ENCODE peak calls at places on chromosomes 7 and 10, in ten cellular contexts. Q, G, B, D, S, C, V, N, Y and J are unnamed samples.

GRCh38 chr7:100087055-100087750 is 1.6 kb upstream of the COPS6 start:
- DNase-seq in Q (peak; percentile 56), G (no peak), B (peak; percentile 63), D (no peak), S (no peak), C (peak; percentile 97), V (peak; percentile 50), N (peak; percentile 86), Y (peak; percentile 100), J (peak; percentile 92)

GRCh38 chr10:44774676-44775401 is 136.3 kb upstream of the TMEM72 start:
- DNase-seq in Q (no peak), G (no peak), B (no peak), D (no peak), S (no peak), C (peak; percentile 71), V (no peak), N (no peak), Y (peak; percentile 93), J (peak; percentile 52)

GRCh38 chr10:124708922-124709520 is 35.2 kb downstream of the FAM53B start:
- DNase-seq in Q (no peak), G (no peak), B (no peak), D (no peak), S (no peak), C (no peak), V (peak; percentile 85), N (no peak), Y (no peak), J (no peak)

GRCh38 chr10:64288404-64288803 is 767.2 kb downstream of the REEP3 start:
- DNase-seq in Q (no peak), G (no peak), B (no peak), D (no peak), S (no peak), C (no peak), V (no peak), N (no peak), Y (no peak), J (no peak)

GRCh38 chr10:11875499-11876281 is 52.5 kb downstream of the PROSER2 start:
- DNase-seq in Q (peak; percentile 98), G (peak; percentile 72), B (peak; percentile 53), D (peak; percentile 83), S (no peak), C (peak; percentile 91), V (no peak), N (peak; percentile 96), Y (peak; percentile 91), J (peak; percentile 75)

GRCh38 chr7:121436136-121436535 is 40.0 kb upstream of the FAM3C start:
- DNase-seq in Q (no peak), G (no peak), B (no peak), D (no peak), S (no peak), C (no peak), V (no peak), N (peak; percentile 48), Y (no peak), J (no peak)

GRCh38 chr7:112086496-112087254 is 119.5 kb downstream of the DOCK4 start:
- DNase-seq in Q (peak; percentile 50), G (no peak), B (no peak), D (no peak), S (no peak), C (no peak), V (no peak), N (no peak), Y (no peak), J (no peak)

GRCh38 chr10:15627617-15628196 is 92.0 kb downstream of the ITGA8 start:
- DNase-seq in Q (no peak), G (no peak), B (peak; percentile 39), D (no peak), S (no peak), C (peak; percentile 44), V (no peak), N (no peak), Y (no peak), J (no peak)

GRCh38 chr7:7581531-7582179 is 15.0 kb downstream of the MIOS start:
- DNase-seq in Q (no peak), G (no peak), B (no peak), D (no peak), S (no peak), C (no peak), V (no peak), N (peak; percentile 8), Y (no peak), J (no peak)

GRCh38 chr10:77746313-77746712 is 108.7 kb upstream of the KCNMA1 start:
- DNase-seq in Q (no peak), G (no peak), B (no peak), D (no peak), S (no peak), C (peak; percentile 90), V (no peak), N (peak; percentile 75), Y (peak; percentile 79), J (peak; percentile 38)

GRCh38 chr7:41028591-41028990 is 674.3 kb downstream of the INHBA start:
- DNase-seq in Q (no peak), G (no peak), B (no peak), D (no peak), S (no peak), C (no peak), V (no peak), N (peak; percentile 22), Y (peak; percentile 24), J (no peak)

GRCh38 chr7:41029072-41029492 is 673.8 kb downstream of the INHBA start:
- DNase-seq in Q (peak; percentile 62), G (no peak), B (no peak), D (no peak), S (no peak), C (peak; percentile 97), V (no peak), N (peak; percentile 98), Y (peak; percentile 88), J (peak; percentile 78)

GRCh38 chr7:41033526-41033925 is 669.4 kb downstream of the INHBA start:
- DNase-seq in Q (no peak), G (no peak), B (no peak), D (no peak), S (no peak), C (peak; percentile 19), V (no peak), N (peak; percentile 46), Y (peak; percentile 24), J (no peak)

GRCh38 chr7:41027428-41028115 is 675.3 kb downstream of the INHBA start:
- DNase-seq in Q (peak; percentile 9), G (no peak), B (no peak), D (no peak), S (no peak), C (peak; percentile 83), V (no peak), N (peak; percentile 79), Y (peak; percentile 76), J (peak; percentile 97)

DNA sequence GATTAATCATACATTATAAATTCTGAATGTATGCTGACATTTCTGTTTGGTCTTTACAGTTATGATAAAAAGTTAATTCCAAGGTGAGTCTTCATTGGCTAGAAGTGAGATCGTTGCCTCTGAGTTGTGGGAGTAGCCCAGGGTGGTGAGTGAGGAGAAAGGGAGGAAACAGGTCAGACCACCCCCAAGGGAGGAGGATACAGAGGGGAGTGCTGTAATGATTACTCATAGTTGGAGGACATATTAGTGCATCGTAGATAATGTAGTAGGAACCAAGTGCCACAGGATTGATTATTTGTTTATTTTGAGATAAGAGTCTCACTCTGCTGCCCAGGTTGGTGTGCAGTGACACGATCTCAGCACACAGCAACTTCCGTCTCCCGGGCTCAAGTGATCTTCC is 672.2 kb downstream of the INHBA start:
- DNase-seq in Q (no peak), G (no peak), B (no peak), D (no peak), S (no peak), C (no peak), V (no peak), N (peak; percentile 47), Y (no peak), J (no peak)
- TF ChIP-seq CTCF in Q (no peak), G (no peak), B (no peak), D (no peak), S (no peak), C (no peak), V (no peak), N (no peak), Y (no peak), J (no peak)

GRCh38 chr10:29012926-29013554 is 275.8 kb upstream of the LYZL1 start:
- DNase-seq in Q (no peak), G (no peak), B (no peak), D (no peak), S (no peak), C (no peak), V (no peak), N (no peak), Y (no peak), J (no peak)
- H3K4me3 ChIP-seq in Q (no peak overlapping the region), G (no peak overlapping the region), B (no peak overlapping the region), D (no peak overlapping the region), S (no peak overlapping the region), C (no peak overlapping the region), V (no peak overlapping the region), N (no peak overlapping the region), Y (no peak overlapping the region), J (no peak overlapping the region)

GRCh38 chr7:142838461-142839213 is 16.2 kb upstream of the EPHB6 start:
- DNase-seq in Q (no peak), G (no peak), B (no peak), D (no peak), S (no peak), C (no peak), V (no peak), N (no peak), Y (no peak), J (no peak)

GRCh38 chr7:142833174-142834027 is 21.5 kb upstream of the EPHB6 start:
- DNase-seq in Q (no peak), G (no peak), B (no peak), D (no peak), S (no peak), C (no peak), V (no peak), N (peak; percentile 24), Y (no peak), J (no peak)

GRCh38 chr7:142832452-142832851 is 22.4 kb upstream of the EPHB6 start:
- DNase-seq in Q (no peak), G (no peak), B (no peak), D (no peak), S (no peak), C (peak; percentile 40), V (no peak), N (no peak), Y (peak; percentile 47), J (no peak)

GRCh38 chr7:142835487-142835886 is 19.4 kb upstream of the EPHB6 start:
- DNase-seq in Q (no peak), G (no peak), B (no peak), D (no peak), S (no peak), C (no peak), V (no peak), N (no peak), Y (no peak), J (no peak)
- TF ChIP-seq CTCF in Q (no peak), G (no peak), B (no peak), D (no peak), S (no peak), C (no peak), V (no peak), N (no peak), Y (no peak), J (no peak)

DNA sequence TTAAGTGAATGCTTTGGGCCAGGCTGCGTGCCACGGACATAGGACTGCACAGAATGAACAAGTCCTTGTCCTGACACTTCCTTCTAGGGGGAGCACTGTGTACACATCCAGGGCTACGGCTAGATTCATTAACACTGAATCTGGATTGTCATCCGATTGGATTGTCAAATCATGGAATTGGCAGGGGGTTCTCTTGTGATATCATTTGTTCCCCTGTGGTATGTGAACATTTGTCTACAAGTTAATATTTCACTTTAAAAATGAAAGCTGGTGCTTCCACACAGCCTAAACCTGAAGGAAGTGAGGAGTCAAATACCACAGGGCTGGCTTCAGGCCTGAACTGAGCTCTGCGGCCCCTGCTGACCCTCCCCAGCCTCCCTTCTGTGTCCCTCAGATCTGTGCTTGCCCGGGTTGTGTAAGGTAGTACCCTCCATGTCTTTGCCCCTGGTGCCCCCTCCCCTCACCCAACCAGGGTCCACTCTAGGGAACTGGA is 75.6 kb downstream of the SNX10 start:
- DNase-seq in Q (no peak), G (no peak), B (no peak), D (no peak), S (no peak), C (no peak), V (no peak), N (no peak), Y (no peak), J (no peak)
- H3K4me3 ChIP-seq in Q (no peak overlapping the region), G (no peak overlapping the region), B (no peak overlapping the region), D (no peak overlapping the region), S (no peak overlapping the region), C (no peak overlapping the region), V (no peak overlapping the region), N (no peak overlapping the region), Y (no peak overlapping the region), J (no peak overlapping the region)